ENCODE peak calls at places on chromosomes 4 and X, in five cellular contexts. One of them, this sample, is unnamed. For H3K27me3, the result is how much of the 10 kb centered on the place peaks cover.

GRCh38 chrX:30309139-30309571 is at the start of gene NR0B1:
- DNase-seq in CD8-positive, alpha-beta T cell: no peak
- DNase-seq in BJ: no peak
- DNase-seq in neural progenitor cell: peak
- DNase-seq in GM23338: peak
- DNase-seq in this sample: no peak

GRCh38 chr4:24624381-24624780 is 40.0 kb upstream of the DHX15 start:
- DNase-seq in CD8-positive, alpha-beta T cell: no peak
- DNase-seq in BJ: no peak
- DNase-seq in neural progenitor cell: no peak
- DNase-seq in GM23338: no peak
- DNase-seq in this sample: no peak

GRCh38 chr4:98284640-98285046 is 23.5 kb downstream of the RAP1GDS1 start:
- DNase-seq in CD8-positive, alpha-beta T cell: no peak
- DNase-seq in BJ: no peak
- DNase-seq in neural progenitor cell: peak
- DNase-seq in GM23338: peak
- DNase-seq in this sample: no peak

GRCh38 chrX:136055651-136056221 is 70.5 kb downstream of the SLC9A6 start:
- DNase-seq in CD8-positive, alpha-beta T cell: no peak
- DNase-seq in BJ: peak
- DNase-seq in neural progenitor cell: no peak
- DNase-seq in GM23338: no peak
- DNase-seq in this sample: peak

GRCh38 chr4:128551280-128551679 is 258.2 kb upstream of the JADE1 start:
- DNase-seq in CD8-positive, alpha-beta T cell: no peak
- DNase-seq in BJ: no peak
- DNase-seq in neural progenitor cell: no peak
- DNase-seq in GM23338: no peak
- DNase-seq in this sample: no peak

GRCh38 chr4:39846135-39846534 is 131.6 kb downstream of the PDS5A start:
- DNase-seq in CD8-positive, alpha-beta T cell: no peak
- DNase-seq in BJ: no peak
- DNase-seq in neural progenitor cell: no peak
- DNase-seq in GM23338: no peak
- DNase-seq in this sample: no peak

GRCh38 chrX:30364229-30364628 is 55.0 kb upstream of the NR0B1 start:
- DNase-seq in CD8-positive, alpha-beta T cell: no peak
- DNase-seq in BJ: no peak
- DNase-seq in neural progenitor cell: no peak
- DNase-seq in GM23338: no peak
- DNase-seq in this sample: no peak

GRCh38 chr4:123659759-123660158 is 263.2 kb downstream of the SPRY1 start:
- DNase-seq in CD8-positive, alpha-beta T cell: no peak
- DNase-seq in BJ: no peak
- DNase-seq in neural progenitor cell: no peak
- DNase-seq in GM23338: peak
- DNase-seq in this sample: no peak

GRCh38 chr4:25233194-25233593 is 639 bp upstream of the PI4K2B start:
- DNase-seq in CD8-positive, alpha-beta T cell: no peak
- DNase-seq in BJ: no peak
- DNase-seq in neural progenitor cell: no peak
- DNase-seq in GM23338: no peak
- DNase-seq in this sample: no peak

GRCh38 chr4:20249333-20249732 is 2.4 kb upstream of the SLIT2 start:
- DNase-seq in CD8-positive, alpha-beta T cell: no peak
- DNase-seq in BJ: no peak
- DNase-seq in neural progenitor cell: peak
- DNase-seq in GM23338: no peak
- DNase-seq in this sample: no peak

GRCh38 chrX:129744881-129745321 is 6.1 kb downstream of the XPNPEP2 start:
- DNase-seq in CD8-positive, alpha-beta T cell: no peak
- DNase-seq in BJ: no peak
- DNase-seq in neural progenitor cell: no peak
- DNase-seq in GM23338: no peak
- DNase-seq in this sample: peak

GRCh38 chr4:26069218-26069617 is 155.2 kb downstream of the SMIM20 start:
- DNase-seq in CD8-positive, alpha-beta T cell: no peak
- DNase-seq in BJ: no peak
- DNase-seq in neural progenitor cell: peak
- DNase-seq in GM23338: peak
- DNase-seq in this sample: no peak

GRCh38 chr4:124806403-124806802 is 93.9 kb upstream of the ANKRD50 start:
- DNase-seq in CD8-positive, alpha-beta T cell: no peak
- DNase-seq in BJ: no peak
- DNase-seq in neural progenitor cell: no peak
- DNase-seq in GM23338: peak
- DNase-seq in this sample: no peak

GRCh38 chr4:77095101-77095826 is 19.5 kb upstream of the CCNI start:
- DNase-seq in CD8-positive, alpha-beta T cell: peak
- DNase-seq in BJ: no peak
- DNase-seq in neural progenitor cell: peak
- DNase-seq in GM23338: peak
- DNase-seq in this sample: peak

GRCh38 chrX:17495052-17495451 is 120.1 kb downstream of the NHS start:
- DNase-seq in CD8-positive, alpha-beta T cell: no peak
- DNase-seq in BJ: no peak
- DNase-seq in neural progenitor cell: no peak
- DNase-seq in GM23338: no peak
- DNase-seq in this sample: no peak

GRCh38 chr4:110287130-110287529 is 88.7 kb upstream of the ELOVL6 start:
- DNase-seq in CD8-positive, alpha-beta T cell: no peak
- DNase-seq in BJ: no peak
- DNase-seq in neural progenitor cell: no peak
- DNase-seq in GM23338: no peak
- DNase-seq in this sample: no peak

GRCh38 chr4:109147135-109147534 is 155.3 kb downstream of the COL25A1 start:
- DNase-seq in CD8-positive, alpha-beta T cell: no peak
- DNase-seq in BJ: no peak
- DNase-seq in neural progenitor cell: no peak
- DNase-seq in GM23338: no peak
- DNase-seq in this sample: no peak

GRCh38 chr4:11543710-11544109 is 115.0 kb upstream of the HS3ST1 start:
- DNase-seq in CD8-positive, alpha-beta T cell: no peak
- DNase-seq in BJ: no peak
- DNase-seq in neural progenitor cell: no peak
- DNase-seq in GM23338: no peak
- DNase-seq in this sample: no peak

GRCh38 chr4:125316781-125317525 is 2.2 kb downstream of the FAT4 start:
- DNase-seq in CD8-positive, alpha-beta T cell: no peak
- DNase-seq in BJ: no peak
- DNase-seq in neural progenitor cell: peak
- DNase-seq in GM23338: peak
- DNase-seq in this sample: peak

GRCh38 chr4:56049428-56050212 is 100.9 kb downstream of the CEP135 start:
- DNase-seq in CD8-positive, alpha-beta T cell: no peak
- DNase-seq in BJ: no peak
- DNase-seq in neural progenitor cell: peak
- DNase-seq in GM23338: peak
- DNase-seq in this sample: no peak

GRCh38 chrX:154738013-154738738 is 12.7 kb downstream of the GAB3 start:
- DNase-seq in CD8-positive, alpha-beta T cell: no peak
- DNase-seq in BJ: no peak
- DNase-seq in neural progenitor cell: no peak
- DNase-seq in GM23338: no peak
- DNase-seq in this sample: peak

GRCh38 chr4:114879916-114880315 is 233.5 kb downstream of the NDST4 start:
- DNase-seq in CD8-positive, alpha-beta T cell: no peak
- DNase-seq in BJ: no peak
- DNase-seq in neural progenitor cell: no peak
- DNase-seq in GM23338: no peak
- DNase-seq in this sample: no peak

GRCh38 chr4:185115827-185116232 is 27.2 kb upstream of the SLC25A4 start:
- DNase-seq in CD8-positive, alpha-beta T cell: no peak
- DNase-seq in BJ: no peak
- DNase-seq in neural progenitor cell: peak
- DNase-seq in GM23338: peak
- DNase-seq in this sample: no peak

GRCh38 chrX:51641421-51642021 is 22.8 kb upstream of the CENPVL3 start:
- DNase-seq in CD8-positive, alpha-beta T cell: no peak
- DNase-seq in BJ: peak
- DNase-seq in neural progenitor cell: peak
- DNase-seq in GM23338: peak
- DNase-seq in this sample: no peak

GRCh38 chr4:99552872-99553271 is 11.0 kb downstream of the TRMT10A start:
- DNase-seq in CD8-positive, alpha-beta T cell: no peak
- DNase-seq in BJ: no peak
- DNase-seq in neural progenitor cell: no peak
- DNase-seq in GM23338: no peak
- DNase-seq in this sample: no peak

GRCh38 chr4:151236036-151236435 is 40.9 kb upstream of the PRSS48 start:
- DNase-seq in CD8-positive, alpha-beta T cell: no peak
- DNase-seq in BJ: no peak
- DNase-seq in neural progenitor cell: no peak
- DNase-seq in GM23338: no peak
- DNase-seq in this sample: no peak

GRCh38 chr4:151242305-151242704 is 34.7 kb upstream of the PRSS48 start:
- DNase-seq in CD8-positive, alpha-beta T cell: no peak
- DNase-seq in BJ: no peak
- DNase-seq in neural progenitor cell: no peak
- DNase-seq in GM23338: peak
- DNase-seq in this sample: no peak

GRCh38 chr4:151233600-151233999 is 43.4 kb upstream of the PRSS48 start:
- DNase-seq in CD8-positive, alpha-beta T cell: no peak
- DNase-seq in BJ: no peak
- DNase-seq in neural progenitor cell: no peak
- DNase-seq in GM23338: no peak
- DNase-seq in this sample: no peak

GRCh38 chr4:151239608-151240007 is 37.4 kb upstream of the PRSS48 start:
- DNase-seq in CD8-positive, alpha-beta T cell: no peak
- DNase-seq in BJ: no peak
- DNase-seq in neural progenitor cell: no peak
- DNase-seq in GM23338: no peak
- DNase-seq in this sample: no peak

GRCh38 chr4:151238477-151238876 is 38.5 kb upstream of the PRSS48 start:
- DNase-seq in CD8-positive, alpha-beta T cell: no peak
- DNase-seq in BJ: no peak
- DNase-seq in neural progenitor cell: no peak
- DNase-seq in GM23338: no peak
- DNase-seq in this sample: no peak
- TF ChIP-seq CTCF in CD8-positive, alpha-beta T cell: no peak
- TF ChIP-seq CTCF in BJ: no peak
- TF ChIP-seq CTCF in neural progenitor cell: no peak
- TF ChIP-seq CTCF in GM23338: no peak
- TF ChIP-seq CTCF in this sample: no peak

DNA sequence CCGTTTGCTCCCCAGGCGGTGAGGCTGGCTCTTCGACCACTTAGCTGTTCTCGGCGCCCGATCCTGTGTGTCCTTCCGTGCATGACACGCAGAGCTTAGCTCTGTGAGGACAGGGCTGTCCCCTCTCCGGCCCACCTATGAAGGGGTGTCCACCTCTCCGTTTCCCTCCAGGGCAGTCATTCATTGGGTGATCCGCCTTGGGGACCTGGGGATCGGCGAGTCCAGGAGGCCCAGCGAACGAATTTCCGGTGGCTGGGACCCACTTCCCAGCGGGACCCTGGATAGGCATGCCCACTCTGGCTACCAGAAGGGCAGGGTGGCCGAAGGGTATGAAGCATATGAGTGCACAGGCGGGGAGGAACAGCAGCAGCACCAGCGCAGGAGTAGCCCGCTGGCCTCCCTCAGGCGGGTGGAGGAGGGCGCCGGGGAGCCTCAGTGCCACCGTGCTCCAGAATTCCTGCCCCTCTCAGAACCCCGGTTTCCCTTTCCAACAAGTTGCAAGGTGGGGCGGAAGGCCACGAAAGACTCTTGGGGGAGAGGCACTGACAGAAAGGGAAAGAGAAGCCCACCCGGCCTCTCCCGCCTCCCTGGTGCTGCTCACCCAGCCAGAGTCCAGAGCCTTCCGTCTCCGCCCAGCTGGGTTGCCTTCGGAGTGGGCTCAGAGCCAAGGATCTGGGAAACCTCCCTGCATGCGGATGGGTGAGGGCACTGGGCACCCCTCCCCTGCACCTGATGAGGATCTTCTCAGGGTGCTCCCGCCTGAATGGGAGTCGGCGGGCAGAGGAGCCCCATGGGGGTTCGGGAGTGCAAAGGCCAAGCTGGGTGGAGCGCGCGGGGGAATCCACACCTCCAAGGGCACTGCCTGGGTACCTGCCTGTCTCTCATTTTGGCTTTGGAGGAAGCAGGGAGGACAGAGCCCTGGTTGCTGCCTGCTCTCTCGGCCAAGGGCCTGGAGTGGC is 8.6 kb downstream of the HMX1 start:
- DNase-seq in CD8-positive, alpha-beta T cell: no peak
- DNase-seq in BJ: no peak
- DNase-seq in neural progenitor cell: peak
- DNase-seq in GM23338: peak
- DNase-seq in this sample: no peak
- H3K27me3 ChIP-seq in CD8-positive, alpha-beta T cell: under half
- H3K27me3 ChIP-seq in BJ: half or more
- H3K27me3 ChIP-seq in neural progenitor cell: half or more
- H3K27me3 ChIP-seq in GM23338: half or more
- H3K27me3 ChIP-seq in this sample: half or more

DNA sequence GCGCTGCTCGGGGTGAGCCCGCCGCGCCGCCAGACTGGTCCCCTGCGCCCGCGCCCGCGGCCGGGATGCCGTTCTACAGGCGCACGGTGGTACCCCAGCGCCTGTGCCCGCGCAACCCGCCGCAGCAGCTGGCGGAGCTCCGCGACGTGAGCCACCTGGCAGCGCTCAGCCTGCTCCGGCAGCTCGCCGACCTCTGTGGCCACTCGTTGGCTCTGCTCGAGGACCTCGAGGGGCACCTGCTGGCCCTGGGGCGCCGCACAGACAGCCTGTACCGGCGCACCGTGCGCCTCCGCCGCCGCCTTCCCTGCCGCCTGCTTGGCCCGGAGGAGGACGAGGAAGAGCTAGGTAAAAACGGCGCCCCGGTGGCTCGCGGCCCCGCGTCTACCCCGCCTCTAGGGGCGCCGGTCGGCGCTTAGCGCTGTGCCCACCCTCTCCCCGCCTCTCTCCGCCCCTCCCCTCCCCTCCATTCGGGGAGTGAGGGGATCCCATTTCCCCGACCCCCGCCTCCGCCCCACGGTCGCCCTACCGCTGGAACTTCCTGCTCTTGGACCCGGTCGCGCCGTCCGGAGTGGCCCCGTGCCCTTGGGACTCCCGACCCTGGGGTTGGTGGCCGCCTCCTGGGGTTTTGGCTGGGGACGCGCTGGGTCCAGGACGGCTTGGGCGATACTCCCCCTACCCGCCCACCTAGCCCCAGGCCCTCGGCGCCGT is 532 bp downstream of the NHSL2 start:
- DNase-seq in CD8-positive, alpha-beta T cell: no peak
- DNase-seq in BJ: no peak
- DNase-seq in neural progenitor cell: peak
- DNase-seq in GM23338: peak
- DNase-seq in this sample: peak
- H3K4me3 ChIP-seq in CD8-positive, alpha-beta T cell: no peak
- H3K4me3 ChIP-seq in BJ: peak
- H3K4me3 ChIP-seq in neural progenitor cell: peak
- H3K4me3 ChIP-seq in GM23338: peak
- H3K4me3 ChIP-seq in this sample: peak

DNA sequence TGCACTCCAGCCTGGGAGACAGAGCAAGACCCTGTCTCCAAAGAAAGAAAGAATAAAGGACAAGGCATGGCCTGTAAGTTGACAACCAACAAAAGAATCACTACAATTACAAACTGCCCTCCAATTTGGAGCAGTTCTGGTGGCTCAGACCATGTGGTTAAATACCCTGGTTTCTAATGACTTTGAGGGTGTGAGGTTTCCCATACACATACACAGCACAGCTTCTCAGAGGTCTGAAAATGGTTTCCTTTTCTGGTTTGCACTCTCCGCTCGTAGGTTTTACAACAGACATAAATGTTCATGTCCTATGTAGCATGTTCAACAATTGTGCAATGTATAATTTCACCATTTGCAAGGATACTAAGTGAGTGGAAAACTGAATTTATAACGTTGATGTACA is 34.2 kb upstream of the MXRA5 start:
- DNase-seq in CD8-positive, alpha-beta T cell: no peak
- DNase-seq in BJ: no peak
- DNase-seq in neural progenitor cell: no peak
- DNase-seq in GM23338: no peak
- DNase-seq in this sample: no peak
- TF ChIP-seq CTCF in CD8-positive, alpha-beta T cell: no peak
- TF ChIP-seq CTCF in BJ: no peak
- TF ChIP-seq CTCF in neural progenitor cell: no peak
- TF ChIP-seq CTCF in GM23338: no peak
- TF ChIP-seq CTCF in this sample: no peak